ENCODE peak calls at places on chromosome X, in four cellular contexts. One of them, this sample, is unnamed.
A peak's percentile ranks its signal among the peaks of the same experiment; 100 is the strongest.

GRCh38 chrX:154458954-154459829 is 1.1 kb downstream of the PLXNA3 start:
- DNase-seq in SK-N-SH: peak; percentile 70
- DNase-seq in H1: no peak
- DNase-seq in K562: no peak
- DNase-seq in this sample: no peak

GRCh38 chrX:20320461-20321159 is 53.9 kb upstream of the RPS6KA3 start:
- DNase-seq in SK-N-SH: no peak
- DNase-seq in H1: no peak
- DNase-seq in K562: no peak
- DNase-seq in this sample: no peak

GRCh38 chrX:151402719-151403390 is 5.8 kb downstream of the VMA21 start:
- DNase-seq in SK-N-SH: peak; percentile 34
- DNase-seq in H1: no peak
- DNase-seq in K562: no peak
- DNase-seq in this sample: no peak

GRCh38 chrX:82816572-82816971 is 691.5 kb upstream of the POU3F4 start:
- DNase-seq in SK-N-SH: no peak
- DNase-seq in H1: no peak
- DNase-seq in K562: no peak
- DNase-seq in this sample: no peak

GRCh38 chrX:86078650-86079049 is 31.3 kb upstream of the CHM start:
- DNase-seq in SK-N-SH: no peak
- DNase-seq in H1: no peak
- DNase-seq in K562: no peak
- DNase-seq in this sample: no peak

GRCh38 chrX:55161581-55161980 is 58.6 kb upstream of the PAGE5 start:
- DNase-seq in SK-N-SH: no peak
- DNase-seq in H1: no peak
- DNase-seq in K562: no peak
- DNase-seq in this sample: no peak

GRCh38 chrX:46630141-46630540 is 56.6 kb downstream of the CHST7 start:
- DNase-seq in SK-N-SH: no peak
- DNase-seq in H1: no peak
- DNase-seq in K562: no peak
- DNase-seq in this sample: no peak

GRCh38 chrX:15985937-15986336 is 131.3 kb upstream of the AP1S2 start:
- DNase-seq in SK-N-SH: no peak
- DNase-seq in H1: no peak
- DNase-seq in K562: no peak
- DNase-seq in this sample: no peak

GRCh38 chrX:20059467-20060128 is 57.1 kb downstream of the MAP7D2 start:
- DNase-seq in SK-N-SH: no peak
- DNase-seq in H1: no peak
- DNase-seq in K562: no peak
- DNase-seq in this sample: no peak

GRCh38 chrX:67544871-67545771 is 1.3 kb downstream of the AR start:
- DNase-seq in SK-N-SH: peak; percentile 15
- DNase-seq in H1: no peak
- DNase-seq in K562: no peak
- DNase-seq in this sample: peak; percentile 19

DNA sequence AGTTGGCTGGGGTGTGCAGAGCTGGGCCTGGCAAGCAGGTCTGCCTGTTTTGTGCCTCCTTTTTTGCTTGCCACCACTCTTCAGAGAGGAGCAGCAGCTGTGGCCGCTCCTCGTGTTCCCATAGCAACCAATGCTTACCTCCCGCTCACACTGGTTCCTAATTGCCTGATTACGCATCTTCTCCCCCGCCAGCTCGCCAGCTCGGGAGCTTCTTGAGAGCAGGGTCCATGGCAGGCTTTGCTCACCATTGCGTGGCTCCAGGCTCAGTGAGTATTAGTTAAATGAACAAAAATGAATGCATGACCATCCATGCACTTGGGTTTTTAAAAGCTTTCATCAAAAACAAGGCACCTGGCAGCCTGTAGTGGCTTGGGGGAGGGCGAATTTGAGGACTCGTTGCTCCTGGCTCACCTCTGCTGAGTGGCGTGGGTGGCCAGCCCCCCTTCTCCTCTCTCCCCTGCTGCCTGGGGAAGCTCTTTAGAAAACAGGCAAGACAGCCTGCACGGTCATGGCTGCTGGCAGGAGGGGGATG is 14.2 kb upstream of the PJA1 start:
- DNase-seq in SK-N-SH: peak; percentile 72
- DNase-seq in H1: no peak
- DNase-seq in K562: no peak
- DNase-seq in this sample: peak; percentile 33
- TF ChIP-seq TEAD4 in SK-N-SH: no peak
- TF ChIP-seq TEAD4 in H1: no peak
- TF ChIP-seq TEAD4 in K562: no peak
- TF ChIP-seq TEAD4 in this sample: no peak

GRCh38 chrX:134573683-134574035 is 84.6 kb downstream of the PLAC1 start:
- DNase-seq in SK-N-SH: no peak
- DNase-seq in H1: no peak
- DNase-seq in K562: no peak
- DNase-seq in this sample: no peak
- TF ChIP-seq TEAD4 in SK-N-SH: no peak
- TF ChIP-seq TEAD4 in H1: no peak
- TF ChIP-seq TEAD4 in K562: no peak
- TF ChIP-seq TEAD4 in this sample: no peak

GRCh38 chrX:74922922-74923321 is 2.3 kb downstream of the NEXMIF start:
- DNase-seq in SK-N-SH: no peak
- DNase-seq in H1: no peak
- DNase-seq in K562: no peak
- DNase-seq in this sample: no peak
- TF ChIP-seq TEAD4 in SK-N-SH: no peak
- TF ChIP-seq TEAD4 in H1: no peak
- TF ChIP-seq TEAD4 in K562: no peak
- TF ChIP-seq TEAD4 in this sample: no peak

DNA sequence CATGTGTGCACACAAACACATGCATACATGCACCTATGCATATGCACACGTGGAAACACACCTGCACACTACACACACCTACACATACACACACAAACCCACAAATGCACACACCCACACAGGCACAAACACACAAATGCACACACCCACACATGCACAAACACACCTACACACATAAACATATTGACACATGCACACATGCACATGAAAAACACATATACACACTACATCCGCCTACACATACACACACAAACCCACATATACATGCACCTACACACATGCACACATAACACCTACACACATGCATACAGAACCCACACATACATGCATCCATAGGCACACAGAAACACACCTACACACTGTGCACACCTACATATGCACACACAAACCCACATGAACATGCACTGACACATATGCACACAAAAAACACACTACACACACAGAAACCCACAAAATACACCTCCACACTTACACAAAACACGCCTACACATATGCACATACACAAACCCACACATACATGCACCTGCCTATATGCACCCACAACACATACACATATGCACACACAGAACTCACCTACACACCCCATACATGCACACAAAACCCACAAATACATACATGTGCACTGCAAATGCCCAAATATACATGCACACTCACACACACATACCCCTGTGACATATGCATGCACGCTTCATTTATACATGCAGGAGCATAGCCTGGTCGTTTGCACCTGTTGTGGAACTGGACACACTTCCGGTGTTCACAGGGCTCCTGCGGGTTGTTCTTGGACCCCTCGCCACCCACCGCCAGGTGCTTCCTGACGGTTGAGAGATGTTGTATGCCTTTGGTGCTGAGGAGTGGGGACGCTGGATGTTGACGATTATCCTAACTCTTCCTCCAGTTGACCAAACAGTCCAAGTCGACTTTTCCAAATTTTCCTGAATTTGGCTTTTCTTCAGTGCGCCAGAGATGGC is 22.1 kb downstream of the CD99 start:
- DNase-seq in SK-N-SH: no peak
- DNase-seq in H1: no peak
- DNase-seq in K562: no peak
- DNase-seq in this sample: no peak
- TF ChIP-seq TEAD4 in SK-N-SH: no peak
- TF ChIP-seq TEAD4 in H1: no peak
- TF ChIP-seq TEAD4 in K562: no peak
- TF ChIP-seq TEAD4 in this sample: no peak

DNA sequence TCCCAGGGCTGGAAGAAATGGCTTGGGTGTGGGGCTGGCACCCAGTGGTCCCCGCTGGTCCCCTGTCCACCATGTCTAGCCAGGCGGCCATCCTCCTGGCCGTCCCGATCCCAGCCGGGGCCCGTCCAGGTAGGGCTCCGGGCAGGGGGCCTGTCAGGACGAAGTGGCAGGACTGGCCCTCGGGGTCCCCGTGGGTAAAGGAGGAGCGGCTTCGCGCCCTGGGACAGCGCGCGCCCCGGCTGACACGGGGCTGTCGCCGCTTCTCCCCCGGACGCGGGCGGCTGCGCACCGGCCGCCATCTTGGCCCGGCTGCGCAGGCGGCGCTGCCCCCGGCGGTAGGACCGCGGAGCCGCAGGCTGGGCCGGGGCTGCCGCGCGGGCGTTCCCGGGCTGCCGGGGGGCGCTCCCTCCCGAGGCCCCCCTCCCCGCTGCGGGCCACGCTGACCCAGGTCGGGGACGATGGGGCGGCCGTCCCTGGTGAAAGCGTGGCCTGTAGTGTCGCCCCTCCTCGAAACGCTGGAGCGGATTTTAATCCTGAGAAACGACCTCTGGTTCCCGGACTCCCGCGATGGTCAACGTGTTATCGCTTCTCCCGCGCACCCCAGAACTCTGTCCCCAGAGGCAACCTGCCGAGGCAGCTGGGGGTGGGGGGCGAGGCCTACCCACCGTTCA is 60.4 kb upstream of the BCOR start:
- DNase-seq in SK-N-SH: no peak
- DNase-seq in H1: no peak
- DNase-seq in K562: no peak
- DNase-seq in this sample: peak; percentile 54
- TF ChIP-seq TEAD4 in SK-N-SH: no peak
- TF ChIP-seq TEAD4 in H1: no peak
- TF ChIP-seq TEAD4 in K562: no peak
- TF ChIP-seq TEAD4 in this sample: no peak